ENCODE peak calls at places on chromosomes 11 and 22, in six cellular contexts. F is GM04504, D is Caco-2, X is left lung, E is hippocampal formation, J is HT1080. Z is an unnamed sample.

GRCh38 chr22:24165673-24166072 is 15.6 kb upstream of the SUSD2 start:
- DNase-seq in F (no peak), D (no peak), X (no peak), E (no peak), J (peak), Z (no peak)

GRCh38 chr22:39292561-39293074 is 26.8 kb downstream of the RPL3 start:
- DNase-seq in F (peak), D (peak), X (peak), E (peak), J (peak), Z (peak)

GRCh38 chr11:74035264-74035663 is 26.4 kb upstream of the UCP3 start:
- DNase-seq in F (no peak), D (no peak), X (no peak), E (no peak), J (no peak), Z (peak)

GRCh38 chr11:39571081-39571480 is 1888.4 kb downstream of the LRRC4C start:
- DNase-seq in F (no peak), D (no peak), X (no peak), E (no peak), J (no peak), Z (no peak)

GRCh38 chr11:114166897-114167323 is 107.4 kb downstream of the ZBTB16 start:
- DNase-seq in F (peak), D (no peak), X (no peak), E (no peak), J (peak), Z (peak)

GRCh38 chr11:61826930-61827572 is 1.0 kb upstream of the FADS2 start:
- DNase-seq in F (no peak), D (no peak), X (no peak), E (no peak), J (no peak), Z (no peak)

GRCh38 chr22:31440681-31441080 is 41.3 kb downstream of the DRG1 start:
- DNase-seq in F (no peak), D (no peak), X (no peak), E (no peak), J (no peak), Z (no peak)

GRCh38 chr11:1460994-1461805 is 25.4 kb downstream of the MOB2 start:
- DNase-seq in F (no peak), D (no peak), X (no peak), E (no peak), J (no peak), Z (no peak)

GRCh38 chr11:3989251-3989650 is 105.3 kb upstream of the RRM1 start:
- DNase-seq in F (no peak), D (no peak), X (no peak), E (no peak), J (no peak), Z (no peak)

GRCh38 chr11:95415837-95416288 is 184.9 kb upstream of the SESN3 start:
- DNase-seq in F (no peak), D (no peak), X (no peak), E (no peak), J (no peak), Z (no peak)

GRCh38 chr22:20787746-20788626 is 14.1 kb downstream of the SERPIND1 start:
- DNase-seq in F (no peak), D (no peak), X (no peak), E (no peak), J (no peak), Z (no peak)

GRCh38 chr11:3111919-3112690 is 53.0 kb downstream of the OSBPL5 start:
- DNase-seq in F (no peak), D (no peak), X (no peak), E (no peak), J (no peak), Z (no peak)

GRCh38 chr11:123671534-123671933 is 17.1 kb upstream of the SCN3B start:
- DNase-seq in F (no peak), D (no peak), X (no peak), E (no peak), J (no peak), Z (no peak)

GRCh38 chr11:64876226-64876750 is 2.1 kb downstream of the EHD1 start:
- DNase-seq in F (no peak), D (no peak), X (no peak), E (peak), J (no peak), Z (no peak)

GRCh38 chr22:29311468-29312217 is 3.9 kb downstream of the RASL10A start:
- DNase-seq in F (no peak), D (peak), X (no peak), E (no peak), J (no peak), Z (no peak)